ENCODE peak calls at places on chromosomes 11 and 22, in six cellular contexts. J is stimulated activated CD4-positive, alpha-beta T cell treated with anti-CD3 and anti-CD28 coated beads, Interleukin-4, amount 100 ng/mL, for 24 hours; V is IMR-90; O is activated CD8-positive, alpha-beta memory T cell treated with anti-CD3 and anti-CD28 coated beads for 48 hours; Y is HEK293T; G is posterior vena cava. Z is an unnamed sample.

GRCh38 chr11:65639623-65640482 is 2.0 kb downstream of the SIPA1 start:
- DNase-seq in J (peak; percentile 38), V (no peak), O (no peak), Y (no peak), G (no peak), Z (no peak)

GRCh38 chr11:120807414-120808150 is 216.3 kb upstream of the TBCEL start:
- DNase-seq in J (no peak), V (peak; percentile 95), O (no peak), Y (no peak), G (no peak), Z (no peak)

GRCh38 chr22:43424865-43425630 is 13.2 kb downstream of the MPPED1 start:
- DNase-seq in J (no peak), V (no peak), O (no peak), Y (no peak), G (no peak), Z (no peak)

GRCh38 chr22:23088199-23088604 is 17.9 kb downstream of the GNAZ start:
- DNase-seq in J (no peak), V (no peak), O (no peak), Y (no peak), G (no peak), Z (no peak)

GRCh38 chr11:69656536-69657455 is 15.8 kb downstream of the CCND1 start:
- DNase-seq in J (no peak), V (peak; percentile 40), O (no peak), Y (no peak), G (peak; percentile 49), Z (no peak)

GRCh38 chr11:102813484-102813883 is 15.5 kb upstream of the MMP1 start:
- DNase-seq in J (no peak), V (no peak), O (no peak), Y (no peak), G (no peak), Z (no peak)

GRCh38 chr11:3962406-3962840 is 107.0 kb downstream of the STIM1 start:
- DNase-seq in J (no peak), V (peak; percentile 67), O (no peak), Y (no peak), G (no peak), Z (no peak)

GRCh38 chr11:61980783-61981541 is 13.5 kb upstream of the FTH1 start:
- DNase-seq in J (no peak), V (no peak), O (no peak), Y (no peak), G (no peak), Z (peak; percentile 76)

GRCh38 chr11:36411202-36411640 is 98.9 kb downstream of the TRAF6 start:
- DNase-seq in J (no peak), V (no peak), O (no peak), Y (no peak), G (no peak), Z (peak; percentile 33)

GRCh38 chr11:62752994-62753735 is 795 bp downstream of the ZBTB3 start:
- DNase-seq in J (no peak), V (no peak), O (no peak), Y (no peak), G (peak; percentile 78), Z (no peak)

GRCh38 chr11:57515332-57516060 is at the start of gene SLC43A1:
- DNase-seq in J (peak; percentile 40), V (peak; percentile 59), O (peak; percentile 27), Y (peak; percentile 55), G (peak; percentile 88), Z (no peak)

GRCh38 chr11:128323381-128323780 is 264.0 kb downstream of the ETS1 start:
- DNase-seq in J (peak; percentile 41), V (peak; percentile 48), O (no peak), Y (no peak), G (no peak), Z (no peak)

GRCh38 chr11:94272738-94273313 is 31.6 kb upstream of the IZUMO1R start:
- DNase-seq in J (no peak), V (no peak), O (no peak), Y (no peak), G (no peak), Z (no peak)

GRCh38 chr22:17422736-17423343 is 53.6 kb downstream of the CECR2 start:
- DNase-seq in J (no peak), V (no peak), O (no peak), Y (no peak), G (no peak), Z (no peak)

GRCh38 chr11:102940714-102941588 is 14.6 kb downstream of the MMP13 start:
- DNase-seq in J (peak; percentile 35), V (peak; percentile 73), O (no peak), Y (peak; percentile 72), G (no peak), Z (no peak)

GRCh38 chr22:30001459-30001858 is 78.8 kb upstream of the HORMAD2 start:
- DNase-seq in J (no peak), V (no peak), O (no peak), Y (no peak), G (no peak), Z (no peak)

GRCh38 chr22:49789289-49790141 is 38.2 kb downstream of the BRD1 start:
- DNase-seq in J (peak; percentile 26), V (peak; percentile 45), O (no peak), Y (no peak), G (no peak), Z (no peak)

GRCh38 chr11:76512851-76513653 is 68.2 kb downstream of the EMSY start:
- DNase-seq in J (no peak), V (peak; percentile 65), O (no peak), Y (no peak), G (no peak), Z (no peak)

GRCh38 chr11:65719887-65720236 is 736 bp downstream of the RNASEH2C start:
- DNase-seq in J (peak; percentile 25), V (peak; percentile 36), O (no peak), Y (peak; percentile 22), G (no peak), Z (no peak)

GRCh38 chr11:64355078-64355940 is 3.7 kb upstream of the RPS6KA4 start:
- DNase-seq in J (no peak), V (peak; percentile 77), O (peak; percentile 29), Y (peak; percentile 79), G (peak; percentile 94), Z (no peak)

GRCh38 chr11:117910941-117911630 is 18.1 kb downstream of the TMPRSS13 start:
- DNase-seq in J (no peak), V (no peak), O (no peak), Y (no peak), G (peak; percentile 34), Z (peak; percentile 74)

GRCh38 chr11:92269021-92269420 is 44.4 kb downstream of the FAT3 start:
- DNase-seq in J (no peak), V (peak; percentile 42), O (no peak), Y (no peak), G (no peak), Z (no peak)

GRCh38 chr11:105673089-105673488 is 63.2 kb downstream of the GRIA4 start:
- DNase-seq in J (no peak), V (peak; percentile 72), O (no peak), Y (peak; percentile 10), G (no peak), Z (no peak)

GRCh38 chr22:32534252-32535215 is 59.9 kb downstream of the FBXO7 start:
- DNase-seq in J (no peak), V (no peak), O (no peak), Y (no peak), G (no peak), Z (peak; percentile 73)

GRCh38 chr22:43859621-43860020 is 2.7 kb downstream of the SULT4A1 start:
- DNase-seq in J (no peak), V (no peak), O (no peak), Y (no peak), G (peak; percentile 40), Z (peak; percentile 64)

GRCh38 chr11:95361180-95361579 is 130.2 kb upstream of the SESN3 start:
- DNase-seq in J (no peak), V (no peak), O (no peak), Y (no peak), G (no peak), Z (no peak)

GRCh38 chr11:78203184-78203583 is 14.5 kb downstream of the USP35 start:
- DNase-seq in J (peak; percentile 24), V (no peak), O (no peak), Y (no peak), G (no peak), Z (no peak)

GRCh38 chr11:8459711-8460399 is 134.2 kb downstream of the STK33 start:
- DNase-seq in J (no peak), V (no peak), O (no peak), Y (no peak), G (no peak), Z (no peak)

GRCh38 chr22:48476599-48476998 is 1351.1 kb downstream of the BRD1 start:
- DNase-seq in J (no peak), V (no peak), O (no peak), Y (no peak), G (no peak), Z (peak; percentile 68)

GRCh38 chr11:119717839-119718534 is 11.0 kb downstream of the NECTIN1 start:
- DNase-seq in J (no peak), V (no peak), O (no peak), Y (no peak), G (no peak), Z (no peak)

GRCh38 chr22:46090051-46090591 is 60.2 kb upstream of the PPARA start:
- DNase-seq in J (no peak), V (no peak), O (no peak), Y (no peak), G (peak; percentile 84), Z (no peak)

GRCh38 chr22:28001171-28001835 is 82.2 kb upstream of the PITPNB start:
- DNase-seq in J (no peak), V (no peak), O (no peak), Y (no peak), G (no peak), Z (no peak)

GRCh38 chr11:72969894-72970335 is 155.7 kb downstream of the ATG16L2 start:
- DNase-seq in J (peak; percentile 9), V (peak; percentile 88), O (no peak), Y (no peak), G (no peak), Z (no peak)

GRCh38 chr11:8793114-8793777 is 110.7 kb downstream of the RPL27A start:
- DNase-seq in J (no peak), V (peak; percentile 51), O (no peak), Y (no peak), G (no peak), Z (no peak)

GRCh38 chr11:77510095-77510494 is 36.2 kb upstream of the PAK1 start:
- DNase-seq in J (no peak), V (no peak), O (no peak), Y (no peak), G (no peak), Z (no peak)

GRCh38 chr11:66068923-66069714 is 953 bp upstream of the PACS1 start:
- DNase-seq in J (peak; percentile 42), V (peak; percentile 63), O (no peak), Y (no peak), G (no peak), Z (no peak)

GRCh38 chr22:21765909-21766529 is 30.4 kb upstream of the YPEL1 start:
- DNase-seq in J (no peak), V (no peak), O (no peak), Y (no peak), G (peak; percentile 65), Z (no peak)

GRCh38 chr22:32826537-32826936 is 25.0 kb downstream of the TIMP3 start:
- DNase-seq in J (no peak), V (no peak), O (no peak), Y (no peak), G (no peak), Z (no peak)

GRCh38 chr22:30838111-30838510 is 130.5 kb downstream of the MORC2 start:
- DNase-seq in J (no peak), V (peak; percentile 28), O (no peak), Y (peak; percentile 4), G (no peak), Z (no peak)